ENCODE peak calls at places on chromosomes 12 and 14, in nine cellular contexts. A, W, B, U, M, K, L, S and E are unnamed samples.
A peak's percentile ranks its signal among the peaks of the same experiment; 100 is the strongest.

GRCh38 chr12:15706010-15706676 is 83.0 kb downstream of the EPS8 start:
- DNase-seq in A (no peak), W (no peak), B (no peak), U (no peak), M (no peak), K (no peak), L (no peak), S (no peak), E (no peak)

GRCh38 chr14:104119700-104120251 is 18.6 kb upstream of the KIF26A start:
- DNase-seq in A (no peak), W (no peak), B (no peak), U (no peak), M (peak; percentile 72), K (no peak), L (no peak), S (no peak), E (peak; percentile 63)

GRCh38 chr12:57840701-57841100 is 5.8 kb downstream of the CTDSP2 start:
- DNase-seq in A (no peak), W (no peak), B (no peak), U (no peak), M (no peak), K (peak; percentile 66), L (no peak), S (no peak), E (no peak)

GRCh38 chr12:114671664-114672476 is 12.1 kb downstream of the TBX3 start:
- DNase-seq in A (no peak), W (no peak), B (peak; percentile 24), U (no peak), M (no peak), K (no peak), L (no peak), S (no peak), E (no peak)

GRCh38 chr12:121793501-121793835 is at the start of gene RHOF:
- DNase-seq in A (peak; percentile 55), W (peak; percentile 66), B (no peak), U (no peak), M (no peak), K (no peak), L (no peak), S (peak; percentile 68), E (no peak)

GRCh38 chr14:97458302-97459137 is 661.3 kb downstream of the VRK1 start:
- DNase-seq in A (peak; percentile 76), W (peak; percentile 65), B (peak; percentile 3), U (no peak), M (no peak), K (no peak), L (peak; percentile 67), S (no peak), E (no peak)

GRCh38 chr12:48960834-48961233 is 3.5 kb upstream of the ARF3 start:
- DNase-seq in A (no peak), W (no peak), B (no peak), U (no peak), M (no peak), K (no peak), L (no peak), S (no peak), E (no peak)

GRCh38 chr14:73503648-73504047 is 12.9 kb downstream of the RIOX1 start:
- DNase-seq in A (no peak), W (no peak), B (peak; percentile 43), U (no peak), M (no peak), K (no peak), L (no peak), S (no peak), E (no peak)

GRCh38 chr14:90804292-90804671 is 11.9 kb downstream of the TTC7B start:
- DNase-seq in A (no peak), W (no peak), B (no peak), U (no peak), M (no peak), K (no peak), L (no peak), S (no peak), E (no peak)

GRCh38 chr14:26138764-26139445 is 458.9 kb downstream of the NOVA1 start:
- DNase-seq in A (no peak), W (no peak), B (no peak), U (no peak), M (no peak), K (peak; percentile 46), L (no peak), S (no peak), E (no peak)

GRCh38 chr14:52733824-52734223 is 3.9 kb downstream of the STYX start:
- DNase-seq in A (no peak), W (no peak), B (no peak), U (no peak), M (no peak), K (no peak), L (no peak), S (no peak), E (no peak)

GRCh38 chr12:79016181-79016580 is 151.6 kb downstream of the SYT1 start:
- DNase-seq in A (no peak), W (no peak), B (no peak), U (no peak), M (no peak), K (no peak), L (no peak), S (no peak), E (no peak)

GRCh38 chr14:68840454-68840853 is 47.6 kb upstream of the ZFP36L1 start:
- DNase-seq in A (no peak), W (no peak), B (no peak), U (no peak), M (no peak), K (peak; percentile 22), L (no peak), S (no peak), E (no peak)

GRCh38 chr14:96166475-96167223 is 38.0 kb upstream of the BDKRB2 start:
- DNase-seq in A (no peak), W (no peak), B (peak; percentile 45), U (no peak), M (peak; percentile 53), K (peak; percentile 62), L (no peak), S (no peak), E (no peak)

GRCh38 chr12:8829128-8829524 is 6.7 kb downstream of the A2ML1 start:
- DNase-seq in A (no peak), W (no peak), B (no peak), U (no peak), M (no peak), K (no peak), L (no peak), S (no peak), E (no peak)